ENCODE peak calls at places on chromosomes 16 and 17, in four cellular contexts. G is tibial artery, N is cardiac septum, B is GM12878. X is an unnamed sample.

GRCh38 chr17:42402121-42402516 is 13.9 kb upstream of the STAT3 start:
- DNase-seq in N (no peak), G (no peak), B (no peak), X (no peak)

GRCh38 chr17:6640536-6641373 is at the start of the genes KIAA0753 and TXNDC17:
- DNase-seq in B (peak; percentile 84), N (peak; percentile 97), G (peak; percentile 95), X (peak; percentile 95)

GRCh38 chr16:77618011-77618410 is 104.3 kb upstream of the NUDT7 start:
- DNase-seq in N (no peak), G (no peak), B (no peak), X (no peak)

GRCh38 chr17:40530988-40531971 is 29.9 kb upstream of the TNS4 start:
- DNase-seq in B (peak; percentile 71), G (no peak), N (peak; percentile 60), X (no peak)

GRCh38 chr16:47731252-47731651 is 270.1 kb downstream of the PHKB start:
- DNase-seq in N (no peak), B (no peak), G (no peak), X (peak; percentile 64)

GRCh38 chr17:81294512-81295030 is 536 bp downstream of the SLC38A10 start:
- DNase-seq in B (no peak), G (no peak), N (no peak), X (peak; percentile 78)

GRCh38 chr17:72887322-72887721 is 205.2 kb downstream of the SLC39A11 start:
- DNase-seq in B (no peak), G (no peak), N (no peak), X (no peak)

GRCh38 chr16:66894948-66895696 is 14.8 kb downstream of the PDP2 start:
- DNase-seq in B (no peak), N (no peak), G (peak; percentile 80), X (peak; percentile 82)

GRCh38 chr17:76136276-76137025 is 4.6 kb downstream of the FOXJ1 start:
- DNase-seq in B (no peak), N (no peak), G (no peak), X (no peak)

GRCh38 chr16:86060381-86061317 is 161.7 kb downstream of the IRF8 start:
- DNase-seq in G (no peak), B (no peak), N (no peak), X (no peak)

GRCh38 chr16:53892155-53892554 is 188.2 kb downstream of the FTO start:
- DNase-seq in G (no peak), N (no peak), B (no peak), X (peak; percentile 65)

GRCh38 chr16:65126845-65127624 is 5.2 kb upstream of the CDH11 start:
- DNase-seq in G (no peak), B (no peak), N (no peak), X (no peak)

GRCh38 chr17:31535581-31535981 is 144.1 kb downstream of the RAB11FIP4 start:
- DNase-seq in N (no peak), G (no peak), B (peak; percentile 63), X (no peak)

GRCh38 chr17:82524540-82524939 is 5.0 kb downstream of the FOXK2 start:
- DNase-seq in B (no peak), G (no peak), N (no peak), X (no peak)

GRCh38 chr16:21950782-21951521 is 2.2 kb upstream of the UQCRC2 start:
- DNase-seq in N (no peak), B (no peak), G (no peak), X (peak; percentile 54)